ENCODE peak calls at places on chromosomes 7 and 10, in ten cellular contexts. Z is HT1080; V is left ventricle myocardium superior; X is NCI-H460; Q is kidney tubule cell; P is KBM-7; C is activated T-cell treated with anti-CD3 and anti-CD28 coated beads, Interleukin-2, amount 50 U/mL, for 72 hours; R is SJCRH30; K is ELR; A is tibial artery. O is an unnamed sample.

GRCh38 chr10:124052561-124052960 is 40.8 kb downstream of the CHST15 start:
- DNase-seq in Z (no peak), V (no peak), X (no peak), Q (no peak), P (no peak), C (no peak), R (no peak), K (no peak), A (no peak), O (no peak)

GRCh38 chr7:3187378-3188040 is 113.5 kb upstream of the SDK1 start:
- DNase-seq in Z (no peak), V (no peak), X (no peak), Q (no peak), P (no peak), C (no peak), R (no peak), K (no peak), A (no peak), O (no peak)

GRCh38 chr7:151884276-151885201 is 7.6 kb upstream of the PRKAG2 start:
- DNase-seq in Z (no peak), V (no peak), X (no peak), Q (no peak), P (no peak), C (no peak), R (no peak), K (no peak), A (no peak), O (no peak)

GRCh38 chr7:66629222-66629658 is 559 bp downstream of the KCTD7 start:
- DNase-seq in Z (no peak), V (no peak), X (no peak), Q (no peak), P (no peak), C (no peak), R (peak; percentile 16), K (no peak), A (peak; percentile 22), O (no peak)

GRCh38 chr10:69004821-69005220 is 16.2 kb downstream of the KIFBP start:
- DNase-seq in Z (peak; percentile 35), V (no peak), X (peak; percentile 59), Q (peak; percentile 51), P (peak; percentile 55), C (no peak), R (peak; percentile 36), K (peak; percentile 81), A (no peak), O (peak; percentile 77)

GRCh38 chr7:86925221-86925620 is 134.2 kb downstream of the ELAPOR2 start:
- DNase-seq in Z (no peak), V (no peak), X (no peak), Q (no peak), P (peak; percentile 25), C (no peak), R (no peak), K (no peak), A (no peak), O (no peak)

GRCh38 chr7:104971290-104972071 is 42.5 kb upstream of the KMT2E start:
- DNase-seq in Z (peak; percentile 58), V (no peak), X (no peak), Q (no peak), P (no peak), C (no peak), R (no peak), K (peak; percentile 43), A (peak; percentile 70), O (no peak)

GRCh38 chr10:72353963-72354355 is 760 bp downstream of the DNAJB12 start:
- DNase-seq in Z (no peak), V (peak; percentile 46), X (no peak), Q (peak; percentile 35), P (no peak), C (no peak), R (no peak), K (peak; percentile 59), A (peak; percentile 35), O (peak; percentile 40)

GRCh38 chr7:34544621-34545020 is 113.4 kb upstream of the NPSR1 start:
- DNase-seq in Z (no peak), V (no peak), X (no peak), Q (no peak), P (no peak), C (no peak), R (no peak), K (no peak), A (no peak), O (no peak)

GRCh38 chr7:132618271-132618955 is 42.1 kb upstream of the PLXNA4 start:
- DNase-seq in Z (no peak), V (no peak), X (no peak), Q (no peak), P (no peak), C (no peak), R (no peak), K (no peak), A (no peak), O (no peak)

GRCh38 chr7:130904031-130904757 is 170.2 kb upstream of the KLF14 start:
- DNase-seq in Z (peak; percentile 96), V (no peak), X (peak; percentile 98), Q (peak; percentile 99), P (no peak), C (no peak), R (no peak), K (peak; percentile 96), A (no peak), O (no peak)

GRCh38 chr10:16445770-16446469 is 9.1 kb downstream of the PTER start:
- DNase-seq in Z (no peak), V (no peak), X (no peak), Q (no peak), P (no peak), C (no peak), R (no peak), K (no peak), A (no peak), O (no peak)

GRCh38 chr10:35335718-35336083 is 608 bp upstream of the CCNY start:
- DNase-seq in Z (peak; percentile 32), V (no peak), X (no peak), Q (peak; percentile 19), P (peak; percentile 51), C (no peak), R (peak; percentile 34), K (peak; percentile 40), A (peak; percentile 23), O (peak; percentile 27)

O was measured in NB4.